ENCODE peak calls at places on chromosomes 5 and 9, in nine cellular contexts. I is AG10803, K is AG08396, G is SIG-M5, F is neural crest cell, Y is GM12878, A is HuH-7, L is midbrain, V is caudate nucleus. U is an unnamed sample.
A peak's percentile ranks its signal among the peaks of the same experiment; 100 is the strongest.

GRCh38 chr9:13049223-13049622 is 230.3 kb downstream of the MPDZ start:
- DNase-seq in Y (no peak), G (no peak), L (no peak), I (peak; percentile 1), V (no peak), K (no peak), F (no peak), A (no peak), U (no peak)

GRCh38 chr5:131082034-131082550 is 83.0 kb downstream of the HINT1 start:
- DNase-seq in V (no peak), F (no peak), L (no peak), A (no peak), K (no peak), G (no peak), Y (no peak), I (peak; percentile 56), U (no peak)

GRCh38 chr5:132807163-132807838 is 5.8 kb upstream of the SOWAHA start:
- DNase-seq in V (peak; percentile 47), I (no peak), A (peak; percentile 82), K (no peak), F (peak; percentile 48), G (no peak), L (peak; percentile 76), Y (peak; percentile 20), U (peak; percentile 98)

GRCh38 chr9:89349607-89350006 is 31.3 kb downstream of the SECISBP2 start:
- DNase-seq in F (no peak), G (no peak), I (no peak), Y (no peak), K (no peak), V (no peak), A (no peak), L (no peak), U (no peak)

GRCh38 chr9:94441796-94442195 is 113.1 kb upstream of the PCAT7 start:
- DNase-seq in F (no peak), V (no peak), A (no peak), K (no peak), I (no peak), G (no peak), L (no peak), Y (no peak), U (no peak)

GRCh38 chr9:112348257-112348992 is 15.0 kb upstream of the PTBP3 start:
- DNase-seq in G (no peak), K (peak; percentile 63), Y (no peak), F (peak; percentile 25), L (peak; percentile 84), V (peak; percentile 45), A (no peak), I (peak; percentile 73), U (peak; percentile 97)

GRCh38 chr9:115098226-115098965 is 19.6 kb downstream of the TNC start:
- DNase-seq in I (peak; percentile 92), A (no peak), G (no peak), L (no peak), F (no peak), K (no peak), Y (no peak), V (no peak), U (no peak)

GRCh38 chr9:114155263-114155966 is at the start of gene COL27A1:
- DNase-seq in F (peak; percentile 94), A (peak; percentile 96), K (peak; percentile 94), L (peak; percentile 72), V (peak; percentile 56), Y (no peak), I (peak; percentile 76), G (no peak), U (peak; percentile 52)

GRCh38 chr5:147472669-147473131 is 37.2 kb downstream of the DPYSL3 start:
- DNase-seq in V (no peak), F (no peak), K (no peak), L (no peak), I (no peak), Y (no peak), A (no peak), G (no peak), U (no peak)

GRCh38 chr5:91339053-91339710 is 43.9 kb downstream of the ARRDC3 start:
- DNase-seq in G (no peak), V (no peak), L (peak; percentile 22), A (no peak), Y (no peak), K (no peak), F (no peak), I (peak; percentile 85), U (no peak)

GRCh38 chr5:76312783-76313182 is 90.3 kb upstream of the IQGAP2 start:
- DNase-seq in G (no peak), L (no peak), A (no peak), V (no peak), K (no peak), Y (no peak), F (no peak), I (no peak), U (no peak)

GRCh38 chr9:127500399-127500798 is 49.1 kb downstream of the LRSAM1 start:
- DNase-seq in V (no peak), G (no peak), I (no peak), Y (no peak), A (no peak), F (no peak), L (no peak), K (no peak), U (no peak)